ENCODE peak calls at places on chromosomes 2 and 18, in five cellular contexts. A, V, Q, T and B are unnamed samples.
A peak's percentile ranks its signal among the peaks of the same experiment; 100 is the strongest.

GRCh38 chr18:23422751-23423418 is 30.2 kb upstream of the RIOK3 start:
- DNase-seq in T (no peak), A (peak; percentile 66), Q (no peak), V (peak; percentile 46), B (peak; percentile 73)

GRCh38 chr2:101763496-101764333 is 66.2 kb downstream of the MAP4K4 start:
- DNase-seq in A (peak; percentile 96), Q (no peak), T (no peak), V (no peak), B (no peak)

GRCh38 chr2:219344756-219345458 is 12.4 kb upstream of the RESP18 start:
- DNase-seq in V (no peak), A (no peak), Q (no peak), T (peak; percentile 77), B (no peak)

GRCh38 chr2:197575987-197576386 is 60.1 kb downstream of the MOB4 start:
- DNase-seq in Q (no peak), T (peak; percentile 69), V (no peak), A (no peak), B (no peak)

GRCh38 chr2:42100696-42101585 is 53.1 kb downstream of the PKDCC start:
- DNase-seq in V (peak; percentile 75), Q (no peak), A (no peak), T (peak; percentile 36), B (peak; percentile 62)

GRCh38 chr18:22346968-22347611 is 70.6 kb downstream of the CTAGE1 start:
- DNase-seq in A (peak; percentile 5), V (no peak), T (peak; percentile 79), Q (no peak), B (no peak)

GRCh38 chr2:23028106-23028505 is 356.9 kb upstream of the KLHL29 start:
- DNase-seq in A (peak; percentile 21), V (no peak), T (no peak), Q (no peak), B (no peak)

GRCh38 chr18:39591647-39592046 is 2026.0 kb upstream of the CELF4 start:
- DNase-seq in A (no peak), V (no peak), T (no peak), Q (no peak), B (no peak)

GRCh38 chr2:106624787-106625369 is 137.7 kb downstream of the CD8B2 start:
- DNase-seq in Q (no peak), A (no peak), T (no peak), V (no peak), B (no peak)

GRCh38 chr18:3605562-3606443 is 155.8 kb downstream of the TGIF1 start:
- DNase-seq in V (no peak), T (no peak), A (no peak), Q (no peak), B (no peak)

GRCh38 chr2:127768775-127769479 is 42.0 kb downstream of the WDR33 start:
- DNase-seq in A (no peak), Q (no peak), V (no peak), T (no peak), B (no peak)

GRCh38 chr2:74321737-74322136 is 21.5 kb downstream of the SLC4A5 start:
- DNase-seq in V (no peak), A (no peak), T (no peak), Q (no peak), B (no peak)

GRCh38 chr2:217286833-217287232 is 427.0 kb upstream of the TNP1 start:
- DNase-seq in A (no peak), V (no peak), T (no peak), Q (peak; percentile 52), B (no peak)

GRCh38 chr18:53541924-53542323 is 682.5 kb downstream of the MBD2 start:
- DNase-seq in V (no peak), T (no peak), Q (no peak), A (no peak), B (no peak)

GRCh38 chr2:230902180-230902899 is 22.7 kb downstream of the GPR55 start:
- DNase-seq in A (peak; percentile 56), V (peak; percentile 82), T (no peak), Q (peak; percentile 11), B (peak; percentile 77)

GRCh38 chr2:320561-320960 is 32.7 kb upstream of the ALKAL2 start:
- DNase-seq in V (no peak), A (no peak), Q (no peak), T (no peak), B (no peak)

GRCh38 chr2:107809835-107810234 is 16.9 kb upstream of the RGPD4 start:
- DNase-seq in V (no peak), A (no peak), T (no peak), Q (no peak), B (no peak)

GRCh38 chr2:54901224-54901986 is 148.8 kb downstream of the RTN4 start:
- DNase-seq in A (no peak), Q (no peak), T (no peak), V (no peak), B (no peak)

GRCh38 chr2:119289093-119289492 is 65.5 kb downstream of the STEAP3 start:
- DNase-seq in V (no peak), T (no peak), Q (no peak), A (no peak), B (no peak)

GRCh38 chr18:69936191-69936558 is 11.5 kb downstream of the CD226 start:
- DNase-seq in T (no peak), V (no peak), Q (no peak), A (no peak), B (no peak)

GRCh38 chr2:98378901-98379300 is 32.6 kb downstream of the CNGA3 start:
- DNase-seq in Q (no peak), V (no peak), A (no peak), T (no peak), B (no peak)

GRCh38 chr2:60106836-60107529 is 446.5 kb downstream of the BCL11A start:
- DNase-seq in A (no peak), Q (no peak), V (no peak), T (no peak), B (no peak)

GRCh38 chr2:213089438-213089837 is 62.0 kb downstream of the IKZF2 start:
- DNase-seq in A (no peak), V (no peak), T (no peak), Q (no peak), B (no peak)

GRCh38 chr2:240906141-240906910 is at the start of gene CROCC2:
- DNase-seq in T (no peak), Q (no peak), V (no peak), A (no peak), B (no peak)

GRCh38 chr2:220043993-220044335 is 416.5 kb downstream of the SLC4A3 start:
- DNase-seq in V (no peak), Q (no peak), A (no peak), T (no peak), B (no peak)

GRCh38 chr18:6997802-6998201 is 119.8 kb downstream of the LAMA1 start:
- DNase-seq in A (no peak), V (no peak), Q (no peak), T (no peak), B (no peak)

GRCh38 chr2:17972991-17973390 is 94.5 kb downstream of the KCNS3 start:
- DNase-seq in A (no peak), T (no peak), Q (no peak), V (no peak), B (no peak)

GRCh38 chr2:239509388-239510143 is 108.7 kb upstream of the HDAC4 start:
- DNase-seq in Q (no peak), A (no peak), V (no peak), T (no peak), B (no peak)

GRCh38 chr18:55289775-55290174 is 298.2 kb downstream of the TCF4 start:
- DNase-seq in T (no peak), A (no peak), V (no peak), Q (no peak), B (no peak)

GRCh38 chr18:21303913-21304312 is 61.9 kb downstream of the GREB1L start:
- DNase-seq in A (no peak), T (no peak), Q (no peak), V (no peak), B (no peak)

GRCh38 chr2:24200799-24201198 is 25.9 kb downstream of the FAM228A start:
- DNase-seq in V (no peak), T (no peak), Q (no peak), A (no peak), B (no peak)

GRCh38 chr18:39660141-39660540 is 2094.5 kb upstream of the CELF4 start:
- DNase-seq in T (no peak), A (no peak), V (no peak), Q (no peak), B (no peak)

GRCh38 chr18:26460449-26461091 is 87.8 kb downstream of the KCTD1 start:
- DNase-seq in V (peak; percentile 49), T (no peak), Q (no peak), A (no peak), B (peak; percentile 59)

DNA sequence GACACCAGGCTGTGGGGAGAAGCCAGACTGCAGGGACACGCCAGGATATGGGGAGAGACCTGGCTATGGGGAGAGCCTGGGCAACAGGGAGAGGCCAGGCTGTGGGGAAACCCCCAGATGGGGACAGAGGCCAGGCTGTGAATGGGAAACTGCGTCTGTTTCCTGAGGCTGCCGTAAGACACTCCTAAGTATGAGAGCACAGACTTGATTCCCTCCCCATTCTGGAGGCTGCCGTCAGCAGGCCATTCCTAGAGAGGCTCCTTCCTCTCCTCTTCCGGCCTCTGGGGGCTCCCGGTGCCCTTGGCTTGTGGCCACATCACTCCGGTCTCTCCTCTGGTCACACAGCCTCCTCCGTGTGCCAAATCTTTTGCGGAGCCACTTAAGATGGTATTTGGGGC is 32.3 kb downstream of the ADI1 start:
- DNase-seq in V (no peak), T (no peak), Q (no peak), A (no peak), B (no peak)
- TF ChIP-seq CTCF in V (no peak), T (no peak), Q (no peak), A (no peak), B (no peak)

GRCh38 chr18:43276471-43276870 is 819 bp downstream of the SYT4 start:
- DNase-seq in V (no peak), T (no peak), A (no peak), Q (no peak), B (no peak)

GRCh38 chr18:43267818-43268217 is 9.5 kb downstream of the SYT4 start:
- DNase-seq in Q (no peak), A (no peak), T (no peak), V (no peak), B (no peak)

GRCh38 chr18:43274526-43274925 is 2.8 kb downstream of the SYT4 start:
- DNase-seq in Q (no peak), V (no peak), A (no peak), T (no peak), B (no peak)

GRCh38 chr18:43277164-43277600 is at the start of gene SYT4:
- DNase-seq in A (peak; percentile 8), V (no peak), Q (peak; percentile 1), T (no peak), B (no peak)

GRCh38 chr18:43271593-43272432 is 5.5 kb downstream of the SYT4 start:
- DNase-seq in Q (peak; percentile 24), T (no peak), V (peak; percentile 19), A (peak; percentile 35), B (peak; percentile 17)
- TF ChIP-seq CTCF in Q (peak; percentile 70), T (peak; percentile 61), V (peak; percentile 71), A (peak; percentile 60), B (peak; percentile 81)

GRCh38 chr2:31886700-31887099 is 124.1 kb downstream of the MEMO1 start:
- DNase-seq in A (peak; percentile 50), Q (no peak), V (no peak), T (no peak), B (no peak)
- TF ChIP-seq CTCF in A (peak; percentile 49), Q (peak; percentile 27), V (peak; percentile 42), T (no peak), B (peak; percentile 15)

GRCh38 chr2:29212009-29212408 is 96.8 kb downstream of the CLIP4 start:
- DNase-seq in V (no peak), T (no peak), Q (no peak), A (peak; percentile 39), B (no peak)
- TF ChIP-seq CTCF in V (no peak), T (no peak), Q (peak; percentile 8), A (peak; percentile 70), B (no peak)